ENCODE peak calls at places on chromosomes 11 and 22, in six cellular contexts. A is activated CD4-positive, alpha-beta T cell treated with anti-CD3 and anti-CD28 coated beads for 48 hours; E is RWPE2; T is NCI-H1092 treated with DMSO at 0.1 percent for 48 hours; C is memory B cell; M is anterior cingulate cortex. F is an unnamed sample.

GRCh38 chr11:9089636-9090035 is 1.8 kb downstream of the SCUBE2 start:
- DNase-seq in C (no peak), M (no peak), A (no peak), T (no peak), E (no peak), F (no peak)

GRCh38 chr11:63901660-63902059 is 15.3 kb downstream of the RCOR2 start:
- DNase-seq in T (no peak), E (no peak), M (no peak), C (no peak), A (no peak), F (no peak)

GRCh38 chr11:48022445-48022844 is 42.1 kb downstream of the PTPRJ start:
- DNase-seq in A (no peak), E (no peak), M (no peak), C (no peak), T (no peak), F (no peak)

GRCh38 chr11:129115652-129116585 is 76.2 kb downstream of the ARHGAP32 start:
- DNase-seq in T (no peak), A (no peak), M (no peak), E (no peak), C (no peak), F (peak)

GRCh38 chr11:119236490-119236889 is 30.4 kb downstream of the CBL start:
- DNase-seq in T (no peak), M (no peak), A (no peak), C (no peak), E (no peak), F (no peak)

GRCh38 chr22:39315389-39315788 is 4.0 kb downstream of the RPL3 start:
- DNase-seq in T (no peak), A (no peak), M (no peak), C (no peak), E (no peak), F (no peak)

GRCh38 chr22:27718186-27719032 is 83.1 kb downstream of the MN1 start:
- DNase-seq in C (no peak), M (no peak), A (no peak), E (peak), T (no peak), F (peak)

GRCh38 chr11:57500526-57500925 is 15.0 kb downstream of the SLC43A1 start:
- DNase-seq in A (no peak), E (no peak), M (no peak), T (no peak), C (no peak), F (no peak)

GRCh38 chr11:110207089-110207488 is 89.3 kb downstream of the RDX start:
- DNase-seq in C (no peak), A (no peak), M (no peak), T (peak), E (no peak), F (no peak)

GRCh38 chr11:126485021-126485781 is 129.7 kb downstream of the ST3GAL4 start:
- DNase-seq in C (no peak), E (no peak), M (no peak), T (no peak), A (no peak), F (no peak)

GRCh38 chr11:110497204-110497987 is 67.6 kb downstream of the FDX1 start:
- DNase-seq in C (no peak), M (no peak), E (no peak), A (no peak), T (no peak), F (no peak)

GRCh38 chr11:12091957-12092558 is 18.3 kb upstream of the MICAL2 start:
- DNase-seq in E (no peak), C (no peak), A (no peak), T (peak), M (no peak), F (no peak)

GRCh38 chr11:74255741-74256369 is 55.6 kb downstream of the P4HA3 start:
- DNase-seq in A (peak), M (no peak), C (peak), E (no peak), T (peak), F (peak)

GRCh38 chr11:24234822-24235508 is 261.9 kb upstream of the LUZP2 start:
- DNase-seq in A (no peak), T (peak), M (no peak), C (no peak), E (no peak), F (peak)

F was measured in RCC 7860.